ENCODE peak calls at places on chromosomes 1 and 21, in eight cellular contexts. V is glutamatergic neuron, X is tibial nerve, J is cardiac muscle cell, C is lung, A is heart left ventricle, O is cardiac fibroblast, H is neural progenitor cell. U is an unnamed sample.

GRCh38 chr21:46301759-46302158 is 15.6 kb downstream of the YBEY start:
- DNase-seq in H (no peak), C (no peak), X (no peak), O (no peak), V (no peak), A (no peak), J (no peak), U (no peak)

GRCh38 chr1:48853006-48853405 is 76.3 kb upstream of the BEND5 start:
- DNase-seq in X (no peak), J (peak), V (no peak), H (no peak), A (no peak), O (peak), C (no peak), U (no peak)

GRCh38 chr1:8660455-8660854 is 157.0 kb downstream of the RERE start:
- DNase-seq in J (peak), V (no peak), X (peak), C (no peak), O (peak), H (no peak), A (peak), U (no peak)

GRCh38 chr1:209367031-209367813 is 216.3 kb upstream of the CAMK1G start:
- DNase-seq in V (no peak), A (no peak), X (no peak), J (peak), O (peak), H (no peak), C (no peak), U (no peak)

GRCh38 chr1:58391056-58391455 is 155.5 kb downstream of the OMA1 start:
- DNase-seq in H (no peak), A (no peak), J (no peak), V (peak), O (no peak), X (no peak), C (no peak), U (no peak)

GRCh38 chr21:44708213-44708865 is 3.0 kb downstream of the TSPEAR start:
- DNase-seq in C (no peak), H (peak), O (no peak), J (no peak), V (no peak), A (no peak), X (no peak), U (no peak)

GRCh38 chr1:156921053-156921529 is 659 bp downstream of the LRRC71 start:
- DNase-seq in H (no peak), C (no peak), A (no peak), O (no peak), X (no peak), V (no peak), J (no peak), U (no peak)

GRCh38 chr1:206714331-206715058 is 29.8 kb downstream of the MAPKAPK2 start:
- DNase-seq in J (no peak), A (no peak), H (no peak), C (no peak), X (no peak), O (no peak), V (no peak), U (no peak)

GRCh38 chr1:21955474-21956281 is 18.6 kb upstream of the HSPG2 start:
- DNase-seq in H (no peak), V (no peak), X (no peak), A (peak), J (no peak), C (no peak), O (peak), U (no peak)

GRCh38 chr1:223714849-223715709 is 2.7 kb downstream of the CAPN2 start:
- DNase-seq in C (no peak), V (no peak), O (peak), J (peak), H (peak), X (no peak), A (no peak), U (no peak)

GRCh38 chr1:92922378-92923035 is 38.8 kb downstream of the DIPK1A start:
- DNase-seq in X (no peak), O (no peak), C (no peak), V (no peak), H (no peak), J (no peak), A (no peak), U (no peak)

GRCh38 chr1:26041978-26042377 is 3.9 kb downstream of the SLC30A2 start:
- DNase-seq in A (no peak), J (no peak), C (no peak), V (no peak), H (no peak), O (no peak), X (no peak), U (no peak)

GRCh38 chr1:17885663-17886062 is 130.5 kb downstream of the ACTL8 start:
- DNase-seq in A (no peak), V (no peak), J (no peak), C (no peak), X (no peak), O (no peak), H (no peak), U (no peak)

GRCh38 chr1:227357229-227358078 is 39.2 kb upstream of the CDC42BPA start:
- DNase-seq in O (peak), V (peak), X (no peak), J (peak), C (peak), A (peak), H (no peak), U (no peak)

GRCh38 chr21:25881524-25882376 is 147.0 kb downstream of the GABPA start:
- DNase-seq in A (peak), V (peak), J (peak), C (peak), H (peak), X (peak), O (peak), U (peak)

GRCh38 chr21:33825898-33826297 is 89.7 kb downstream of the ATP5PO start:
- DNase-seq in J (peak), H (no peak), O (peak), C (no peak), X (no peak), A (no peak), V (no peak), U (no peak)

GRCh38 chr1:98556521-98557158 is 104.9 kb upstream of the SNX7 start:
- DNase-seq in H (peak), C (no peak), X (no peak), A (no peak), V (no peak), O (peak), J (peak), U (no peak)

GRCh38 chr1:155241069-155241679 is 14.1 kb downstream of the ENTREP3 start:
- DNase-seq in H (peak), J (peak), O (peak), X (peak), A (no peak), C (peak), V (peak), U (peak)

GRCh38 chr1:3389093-3389833 is 65.2 kb upstream of the ARHGEF16 start:
- DNase-seq in V (no peak), H (no peak), X (no peak), J (no peak), A (no peak), C (no peak), O (no peak), U (no peak)

GRCh38 chr1:84538599-84538998 is 32.2 kb upstream of the GNG5 start:
- DNase-seq in J (no peak), A (no peak), O (no peak), C (no peak), X (no peak), V (no peak), H (no peak), U (no peak)

GRCh38 chr1:161389691-161390558 is 22.2 kb upstream of the CFAP126 start:
- DNase-seq in H (peak), C (peak), V (peak), J (peak), O (peak), A (peak), X (peak), U (peak)

GRCh38 chr1:78339490-78339889 is 151.3 kb upstream of the PTGFR start:
- DNase-seq in V (no peak), C (no peak), J (peak), O (peak), X (no peak), A (no peak), H (no peak), U (no peak)

GRCh38 chr21:44958471-44959191 is 18.8 kb downstream of the SLX9 start:
- DNase-seq in V (peak), J (peak), A (peak), X (peak), C (no peak), O (peak), H (peak), U (no peak)

GRCh38 chr1:221766210-221766609 is 24.3 kb upstream of the DUSP10 start:
- DNase-seq in J (peak), O (peak), C (no peak), A (no peak), X (no peak), V (no peak), H (no peak), U (no peak)

GRCh38 chr1:193321242-193321842 is 134.9 kb upstream of the B3GALT2 start:
- DNase-seq in A (no peak), V (no peak), X (no peak), O (peak), C (no peak), J (peak), H (no peak), U (no peak)

GRCh38 chr1:2358651-2359640 is 32.4 kb downstream of the MORN1 start:
- DNase-seq in V (peak), O (no peak), H (no peak), X (no peak), J (no peak), C (no peak), A (peak), U (no peak)

GRCh38 chr21:35226960-35227741 is 178.0 kb upstream of the RUNX1 start:
- DNase-seq in X (no peak), O (no peak), V (no peak), C (no peak), J (no peak), A (no peak), H (no peak), U (no peak)

GRCh38 chr21:21851657-21852056 is 853.4 kb downstream of the NCAM2 start:
- DNase-seq in H (no peak), A (no peak), X (no peak), V (no peak), C (no peak), O (no peak), J (no peak), U (no peak)

GRCh38 chr1:69765941-69766340 is 198.2 kb downstream of the LRRC7 start:
- DNase-seq in A (no peak), J (peak), V (no peak), C (no peak), X (no peak), H (no peak), O (peak), U (no peak)

GRCh38 chr1:31551206-31551605 is 25.1 kb upstream of the TINAGL1 start:
- DNase-seq in J (peak), V (no peak), C (no peak), A (no peak), H (no peak), O (peak), X (no peak), U (no peak)

GRCh38 chr1:1942753-1943656 is 23.9 kb upstream of the TMEM52 start:
- DNase-seq in J (no peak), X (no peak), H (no peak), O (no peak), A (peak), C (no peak), V (no peak), U (no peak)

GRCh38 chr1:203072002-203072607 is 13.7 kb downstream of the MYOG start:
- DNase-seq in O (no peak), V (no peak), A (no peak), X (no peak), C (no peak), J (no peak), H (no peak), U (no peak)

GRCh38 chr1:169312084-169312954 is 55.3 kb downstream of the NME7 start:
- DNase-seq in X (no peak), A (no peak), O (peak), C (no peak), H (no peak), J (peak), V (no peak), U (no peak)

GRCh38 chr1:116806245-116806644 is 52.0 kb downstream of the CD2 start:
- DNase-seq in C (no peak), O (no peak), X (no peak), H (no peak), A (no peak), J (no peak), V (no peak), U (no peak)

GRCh38 chr21:43890042-43890441 is 25.0 kb downstream of the AGPAT3 start:
- DNase-seq in V (no peak), A (peak), H (peak), X (no peak), C (no peak), J (no peak), O (no peak), U (no peak)

GRCh38 chr1:168582690-168583325 is 6.4 kb downstream of the XCL1 start:
- DNase-seq in V (no peak), H (no peak), C (no peak), A (no peak), X (no peak), O (peak), J (peak), U (no peak)

GRCh38 chr1:185373813-185374524 is 56.9 kb upstream of the IVNS1ABP start:
- DNase-seq in C (no peak), X (no peak), H (no peak), O (peak), V (no peak), J (peak), A (no peak), U (no peak)

GRCh38 chr1:97186381-97186780 is 464.8 kb downstream of the PTBP2 start:
- DNase-seq in X (no peak), H (peak), J (peak), O (no peak), V (no peak), A (no peak), C (no peak), U (no peak)
- TF ChIP-seq CTCF in X (no peak), H (peak), J (peak), O (peak), V (no peak), A (no peak), C (no peak), U (no peak)

GRCh38 chr1:40627987-40628902 is 37.2 kb downstream of the RIMS3 start:
- DNase-seq in J (no peak), X (no peak), V (no peak), O (no peak), C (no peak), H (no peak), A (no peak), U (no peak)

GRCh38 chr1:40622936-40623629 is 42.4 kb downstream of the RIMS3 start:
- DNase-seq in X (no peak), J (no peak), O (no peak), V (no peak), H (no peak), A (no peak), C (no peak), U (no peak)

GRCh38 chr1:40625076-40625475 is 40.4 kb downstream of the RIMS3 start:
- DNase-seq in X (no peak), O (peak), A (no peak), C (no peak), H (peak), V (no peak), J (peak), U (no peak)

GRCh38 chr1:40626383-40626770 is 39.1 kb downstream of the RIMS3 start:
- DNase-seq in H (no peak), J (no peak), C (no peak), A (no peak), V (no peak), X (no peak), O (no peak), U (no peak)

DNA sequence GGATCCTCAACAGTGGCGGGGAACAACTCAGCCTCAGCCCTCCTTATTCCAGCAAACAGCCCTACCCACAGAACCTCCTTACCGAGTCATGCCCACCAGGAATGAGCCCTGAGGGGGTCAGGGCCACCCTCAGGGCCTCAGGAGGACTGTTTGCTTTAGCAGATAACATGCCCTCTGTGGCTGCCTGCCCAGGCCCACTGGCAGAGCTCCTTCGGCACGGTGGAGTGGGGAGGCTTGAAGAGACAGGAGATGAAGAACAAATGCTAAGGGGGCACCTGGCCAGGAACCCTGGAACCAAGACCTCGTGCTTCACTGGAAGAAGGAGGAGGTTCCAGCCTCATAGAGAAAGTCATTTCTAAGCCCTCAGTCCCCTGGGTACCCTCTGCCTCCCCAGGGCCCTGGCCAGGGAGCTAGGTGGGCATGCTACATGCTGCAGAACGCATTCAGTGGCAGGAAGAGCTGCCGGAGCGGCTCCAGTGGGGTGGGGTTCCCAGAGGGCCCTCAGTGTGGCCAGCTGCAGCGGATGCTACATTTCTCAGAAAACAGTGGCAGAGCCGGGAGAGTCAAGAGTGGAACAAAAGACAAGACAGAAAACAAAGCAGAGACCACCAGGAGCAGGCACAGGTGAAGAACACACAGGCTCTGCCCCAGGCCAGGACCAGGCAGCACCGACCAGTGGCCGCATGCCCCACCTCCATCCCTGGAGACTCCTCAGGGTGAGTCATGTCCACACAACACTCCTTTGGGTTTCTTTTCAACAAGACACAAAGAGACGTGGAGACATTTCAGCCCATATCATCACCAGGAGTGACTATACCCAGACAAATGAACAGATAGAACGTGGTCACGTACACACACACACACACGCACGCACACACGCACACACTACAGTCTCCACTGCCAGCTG is 39.8 kb downstream of the RIMS3 start:
- DNase-seq in V (no peak), O (peak), X (no peak), J (peak), A (no peak), C (no peak), H (no peak), U (no peak)
- TF ChIP-seq CTCF in V (no peak), O (no peak), X (no peak), J (no peak), A (no peak), C (no peak), H (no peak), U (no peak)

DNA sequence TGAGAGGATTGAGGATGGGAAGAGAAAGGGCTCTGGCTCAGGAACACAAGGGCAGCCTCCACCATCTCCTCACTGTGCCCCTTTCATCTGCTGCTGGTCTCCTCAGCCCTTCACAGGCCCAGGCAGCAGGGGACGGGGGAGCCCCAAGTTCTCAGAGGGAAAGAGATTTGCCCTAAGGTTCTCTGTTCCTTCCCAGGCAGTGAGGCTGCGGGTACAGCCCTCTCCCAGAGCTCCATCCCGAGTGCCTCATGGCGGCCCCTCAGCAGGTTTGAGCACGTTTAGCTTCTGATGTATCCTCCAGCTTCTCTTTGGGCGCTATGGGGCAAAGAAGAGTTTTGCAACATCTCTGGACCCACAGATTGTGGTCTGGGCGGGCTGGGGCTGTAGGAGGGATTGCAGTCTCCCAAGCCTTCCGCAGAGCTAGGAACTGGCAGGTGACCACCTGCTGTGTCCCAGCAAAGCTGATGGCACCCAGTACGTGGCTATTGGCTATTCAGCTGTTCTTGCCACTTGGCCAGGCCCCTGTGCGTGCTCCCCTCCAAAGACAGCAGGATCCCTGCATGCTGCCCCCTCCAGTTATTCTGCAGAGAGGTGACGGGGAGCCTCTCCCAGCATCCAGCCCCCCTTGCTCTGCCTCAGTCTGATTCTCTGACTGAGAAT is 10.1 kb downstream of the DISP3 start:
- DNase-seq in V (no peak), J (no peak), X (no peak), H (no peak), O (no peak), A (no peak), C (no peak), U (no peak)
- TF ChIP-seq CTCF in V (no peak), J (no peak), X (no peak), H (no peak), O (no peak), A (no peak), C (no peak), U (no peak)

GRCh38 chr1:197998110-197998509 is 80.9 kb downstream of the LHX9 start:
- DNase-seq in V (no peak), J (no peak), H (no peak), A (no peak), C (no peak), O (no peak), X (no peak), U (no peak)
- TF ChIP-seq CTCF in V (no peak), J (no peak), H (peak), A (no peak), C (no peak), O (no peak), X (no peak), U (no peak)